ENCODE peak calls at places on chromosomes 7 and 10, in ten cellular contexts. Z, B, T, L, R, X, Y, G, H and O are unnamed samples.

GRCh38 chr10:117168135-117168674 is 29.1 kb upstream of the KCNK18 start:
- DNase-seq in Z (peak; percentile 86), B (peak; percentile 78), T (peak; percentile 38), L (peak; percentile 34), R (peak; percentile 29), X (peak; percentile 27), Y (peak; percentile 51), G (peak; percentile 53), H (peak; percentile 50), O (no peak)

GRCh38 chr7:25758559-25758958 is 393.4 kb upstream of the NFE2L3 start:
- DNase-seq in Z (no peak), B (no peak), T (no peak), L (no peak), R (no peak), X (no peak), Y (no peak), G (no peak), H (no peak), O (peak; percentile 45)

GRCh38 chr7:63925626-63926460 is 72.8 kb upstream of the ZNF722 start:
- DNase-seq in Z (peak; percentile 96), B (peak; percentile 87), T (peak; percentile 82), L (no peak), R (peak; percentile 82), X (no peak), Y (peak; percentile 55), G (no peak), H (peak; percentile 82), O (peak; percentile 96)

GRCh38 chr10:86964847-86965190 is 3.5 kb upstream of the ADIRF start:
- DNase-seq in Z (no peak), B (no peak), T (no peak), L (no peak), R (no peak), X (no peak), Y (no peak), G (no peak), H (no peak), O (no peak)

GRCh38 chr7:80642871-80643270 is 4.4 kb downstream of the CD36 start:
- DNase-seq in Z (no peak), B (no peak), T (no peak), L (no peak), R (no peak), X (no peak), Y (no peak), G (no peak), H (no peak), O (no peak)

GRCh38 chr10:18658301-18658991 is 785 bp upstream of the ARL5B start:
- DNase-seq in Z (no peak), B (peak; percentile 79), T (no peak), L (peak; percentile 18), R (no peak), X (peak; percentile 29), Y (no peak), G (peak; percentile 35), H (no peak), O (no peak)

GRCh38 chr7:43585521-43585920 is 2.6 kb downstream of the STK17A start:
- DNase-seq in Z (no peak), B (peak; percentile 83), T (no peak), L (peak; percentile 63), R (no peak), X (no peak), Y (no peak), G (no peak), H (no peak), O (no peak)

GRCh38 chr10:5691786-5692185 is 7.1 kb downstream of the TASOR2 start:
- DNase-seq in Z (no peak), B (no peak), T (no peak), L (no peak), R (no peak), X (no peak), Y (no peak), G (no peak), H (no peak), O (no peak)

GRCh38 chr7:112898432-112899290 is 108.5 kb upstream of the TMEM168 start:
- DNase-seq in Z (no peak), B (peak; percentile 72), T (no peak), L (peak; percentile 54), R (no peak), X (peak; percentile 76), Y (peak; percentile 83), G (peak; percentile 92), H (peak; percentile 8), O (peak; percentile 42)

GRCh38 chr7:105013283-105013817 is 655 bp upstream of the KMT2E start:
- DNase-seq in Z (peak; percentile 96), B (peak; percentile 98), T (peak; percentile 87), L (peak; percentile 92), R (peak; percentile 96), X (peak; percentile 98), Y (peak; percentile 93), G (peak; percentile 97), H (peak; percentile 91), O (peak; percentile 96)

GRCh38 chr7:36039243-36039642 is 113.8 kb upstream of the EEPD1 start:
- DNase-seq in Z (no peak), B (no peak), T (no peak), L (no peak), R (no peak), X (no peak), Y (no peak), G (no peak), H (no peak), O (no peak)

GRCh38 chr10:67127441-67127840 is 201.6 kb downstream of the LRRTM3 start:
- DNase-seq in Z (no peak), B (no peak), T (no peak), L (no peak), R (no peak), X (no peak), Y (no peak), G (no peak), H (no peak), O (no peak)

GRCh38 chr10:132685921-132686680 is 99.8 kb downstream of the NKX6-2 start:
- DNase-seq in Z (no peak), B (no peak), T (no peak), L (no peak), R (no peak), X (no peak), Y (no peak), G (no peak), H (no peak), O (no peak)